ENCODE peak calls at places on chromosomes 16 and 17, in ten cellular contexts. D, K, L, B, G, T, Y, M, J and V are unnamed samples.
A peak's percentile ranks its signal among the peaks of the same experiment; 100 is the strongest.

GRCh38 chr16:27211026-27211425 is 7.7 kb downstream of the KDM8 start:
- DNase-seq in D (no peak), K (no peak), L (no peak), B (no peak), G (no peak), T (no peak), Y (no peak), M (no peak), J (no peak), V (no peak)

GRCh38 chr16:1960665-1961630 is 1.6 kb downstream of the NDUFB10 start:
- DNase-seq in D (no peak), K (peak; percentile 31), L (no peak), B (peak; percentile 72), G (no peak), T (peak; percentile 39), Y (peak; percentile 24), M (no peak), J (no peak), V (no peak)

GRCh38 chr17:45942284-45942683 is 47.9 kb downstream of the MAPT start:
- DNase-seq in D (peak; percentile 27), K (no peak), L (peak; percentile 87), B (no peak), G (peak; percentile 0), T (no peak), Y (no peak), M (no peak), J (peak; percentile 82), V (peak; percentile 48)

GRCh38 chr17:40666366-40666765 is 1.4 kb upstream of the KRT222 start:
- DNase-seq in D (no peak), K (no peak), L (no peak), B (no peak), G (no peak), T (no peak), Y (no peak), M (no peak), J (no peak), V (no peak)

GRCh38 chr16:23320695-23321094 is 18.6 kb downstream of the SCNN1B start:
- DNase-seq in D (no peak), K (no peak), L (peak; percentile 57), B (no peak), G (peak; percentile 86), T (peak; percentile 91), Y (no peak), M (no peak), J (no peak), V (peak; percentile 48)

GRCh38 chr16:732332-732731 is 5.4 kb downstream of the HAGHL start:
- DNase-seq in D (no peak), K (no peak), L (no peak), B (no peak), G (no peak), T (no peak), Y (no peak), M (no peak), J (no peak), V (no peak)

GRCh38 chr17:74840989-74841666 is 18.6 kb downstream of the GRIN2C start:
- DNase-seq in D (no peak), K (no peak), L (peak; percentile 81), B (no peak), G (peak; percentile 79), T (peak; percentile 73), Y (no peak), M (peak; percentile 52), J (peak; percentile 78), V (peak; percentile 30)

GRCh38 chr17:38434178-38434665 is 6.0 kb downstream of the ARHGAP23 start:
- DNase-seq in D (no peak), K (no peak), L (no peak), B (no peak), G (no peak), T (no peak), Y (no peak), M (no peak), J (no peak), V (no peak)

GRCh38 chr16:3665508-3665907 is 11.0 kb downstream of the DNASE1 start:
- DNase-seq in D (no peak), K (no peak), L (no peak), B (no peak), G (no peak), T (no peak), Y (peak; percentile 9), M (no peak), J (no peak), V (no peak)

GRCh38 chr16:75262800-75263127 is 11.3 kb upstream of the BCAR1 start:
- DNase-seq in D (no peak), K (no peak), L (no peak), B (no peak), G (no peak), T (no peak), Y (no peak), M (no peak), J (no peak), V (no peak)

GRCh38 chr17:58337600-58338453 is 9.2 kb upstream of the TSPOAP1 start:
- DNase-seq in D (peak; percentile 72), K (peak; percentile 91), L (peak; percentile 84), B (no peak), G (peak; percentile 92), T (peak; percentile 92), Y (no peak), M (peak; percentile 86), J (peak; percentile 71), V (peak; percentile 85)

GRCh38 chr17:58337126-58337599 is 8.6 kb upstream of the TSPOAP1 start:
- DNase-seq in D (no peak), K (no peak), L (no peak), B (no peak), G (no peak), T (no peak), Y (no peak), M (no peak), J (no peak), V (peak; percentile 52)

GRCh38 chr17:58338907-58339774 is 10.5 kb upstream of the TSPOAP1 start:
- DNase-seq in D (peak; percentile 39), K (peak; percentile 68), L (peak; percentile 76), B (no peak), G (peak; percentile 84), T (peak; percentile 81), Y (no peak), M (peak; percentile 57), J (no peak), V (peak; percentile 72)

GRCh38 chr17:58339775-58340622 is 11.4 kb upstream of the TSPOAP1 start:
- DNase-seq in D (no peak), K (no peak), L (no peak), B (no peak), G (no peak), T (no peak), Y (no peak), M (no peak), J (no peak), V (no peak)

GRCh38 chr17:58338454-58338841 is 9.9 kb upstream of the TSPOAP1 start:
- DNase-seq in D (no peak), K (no peak), L (no peak), B (no peak), G (no peak), T (no peak), Y (no peak), M (no peak), J (no peak), V (no peak)
- H3K4me1 ChIP-seq in D (peaks cover 3% of the 10 kb centered on the region), K (peaks cover 32% of the 10 kb centered on the region), L (peaks cover 16% of the 10 kb centered on the region), B (peaks cover 2% of the 10 kb centered on the region), G (peaks cover 15% of the 10 kb centered on the region), T (peaks cover 68% of the 10 kb centered on the region), Y (no peaks in the 10 kb centered on the region), M (peaks cover 24% of the 10 kb centered on the region), J (peaks cover 21% of the 10 kb centered on the region), V (peaks cover 16% of the 10 kb centered on the region)

GRCh38 chr17:6452471-6453266 is 8.4 kb downstream of the PIMREG start:
- DNase-seq in D (no peak), K (no peak), L (no peak), B (no peak), G (no peak), T (peak; percentile 14), Y (no peak), M (no peak), J (no peak), V (no peak)

GRCh38 chr17:6456321-6456720 is 12.1 kb downstream of the PIMREG start:
- DNase-seq in D (no peak), K (no peak), L (no peak), B (no peak), G (no peak), T (peak; percentile 23), Y (no peak), M (no peak), J (no peak), V (no peak)

GRCh38 chr17:6453279-6454024 is 9.2 kb downstream of the PIMREG start:
- DNase-seq in D (no peak), K (no peak), L (no peak), B (no peak), G (no peak), T (peak; percentile 40), Y (no peak), M (no peak), J (no peak), V (no peak)

GRCh38 chr17:6455321-6455705 is 11.1 kb downstream of the PIMREG start:
- DNase-seq in D (no peak), K (peak; percentile 14), L (no peak), B (no peak), G (no peak), T (peak; percentile 51), Y (no peak), M (peak; percentile 46), J (no peak), V (peak; percentile 62)

GRCh38 chr17:6454495-6455320 is 10.5 kb downstream of the PIMREG start:
- DNase-seq in D (no peak), K (no peak), L (no peak), B (no peak), G (no peak), T (peak; percentile 38), Y (no peak), M (no peak), J (no peak), V (no peak)
- H3K4me3 ChIP-seq in D (no peak overlapping the region), K (no peak overlapping the region), L (peak overlapping the region; percentile 23), B (no peak overlapping the region), G (no peak overlapping the region), T (no peak overlapping the region), Y (no peak overlapping the region), M (no peak overlapping the region), J (no peak overlapping the region), V (peak overlapping the region; percentile 12)

GRCh38 chr16:84817206-84817605 is 2.6 kb upstream of the CRISPLD2 start:
- DNase-seq in D (no peak), K (no peak), L (no peak), B (no peak), G (no peak), T (no peak), Y (no peak), M (no peak), J (no peak), V (no peak)
- H3K4me1 ChIP-seq in D (peaks cover 11% of the 10 kb centered on the region), K (peaks cover 14% of the 10 kb centered on the region), L (peaks cover 19% of the 10 kb centered on the region), B (peaks cover 11% of the 10 kb centered on the region), G (no peaks in the 10 kb centered on the region), T (peaks cover 10% of the 10 kb centered on the region), Y (no peaks in the 10 kb centered on the region), M (no peaks in the 10 kb centered on the region), J (peaks cover 17% of the 10 kb centered on the region), V (peaks cover 12% of the 10 kb centered on the region)

DNA sequence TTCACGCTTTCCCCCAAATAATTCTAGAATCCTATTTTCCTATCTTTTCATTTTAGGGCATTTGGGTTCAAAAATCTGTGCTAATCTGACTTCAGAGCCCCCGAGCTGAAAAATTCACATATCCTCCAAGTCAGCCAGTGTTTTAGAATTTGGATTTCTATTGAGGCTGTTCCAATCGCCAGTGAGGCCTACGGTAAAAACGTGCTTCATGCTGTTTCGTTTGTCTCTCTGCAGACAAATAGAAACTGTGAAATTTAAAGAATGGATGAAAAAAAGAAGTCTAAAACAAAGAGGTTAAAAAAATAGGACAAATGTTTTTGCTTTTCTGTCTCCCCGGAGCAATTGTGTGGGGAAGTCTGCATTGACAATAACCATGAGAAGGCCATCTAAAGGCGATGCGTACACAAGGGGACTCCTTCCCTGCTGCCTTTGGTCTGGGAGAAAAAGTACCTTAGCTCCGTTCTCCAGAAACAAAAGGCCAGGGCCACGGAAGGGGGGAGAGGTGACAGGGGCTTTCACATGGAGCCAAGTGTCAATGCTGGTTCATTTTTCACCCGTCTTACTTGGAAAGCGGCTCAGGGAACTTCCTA is 4.6 kb upstream of the ZFHX3 start:
- DNase-seq in D (no peak), K (no peak), L (peak; percentile 66), B (no peak), G (no peak), T (no peak), Y (no peak), M (no peak), J (no peak), V (no peak)
- H3K4me3 ChIP-seq in D (peak overlapping the region; percentile 22), K (no peak overlapping the region), L (peak overlapping the region; percentile 84), B (peak overlapping the region; percentile 84), G (no peak overlapping the region), T (no peak overlapping the region), Y (no peak overlapping the region), M (no peak overlapping the region), J (no peak overlapping the region), V (no peak overlapping the region)